ENCODE peak calls at places on chromosomes 7 and 10, in nine cellular contexts. One of them, this sample, is unnamed.

GRCh38 chr10:8163824-8164223 is 109.3 kb downstream of the GATA3 start:
- DNase-seq in heart left ventricle: no peak
- DNase-seq in A549: no peak
- DNase-seq in AG04450: no peak
- DNase-seq in left ventricle myocardium inferior: no peak
- DNase-seq in PC-9: no peak
- DNase-seq in ovary: no peak
- DNase-seq in upper lobe of left lung: no peak
- DNase-seq in CD8-positive, alpha-beta memory T cell: no peak
- DNase-seq in this sample: no peak

GRCh38 chr10:66564341-66564740 is 361.5 kb upstream of the LRRTM3 start:
- DNase-seq in heart left ventricle: no peak
- DNase-seq in A549: no peak
- DNase-seq in AG04450: no peak
- DNase-seq in left ventricle myocardium inferior: no peak
- DNase-seq in PC-9: no peak
- DNase-seq in ovary: no peak
- DNase-seq in upper lobe of left lung: no peak
- DNase-seq in CD8-positive, alpha-beta memory T cell: no peak
- DNase-seq in this sample: no peak

GRCh38 chr10:23643396-23643795 is 204.5 kb downstream of the OTUD1 start:
- DNase-seq in heart left ventricle: peak
- DNase-seq in A549: no peak
- DNase-seq in AG04450: no peak
- DNase-seq in left ventricle myocardium inferior: no peak
- DNase-seq in PC-9: no peak
- DNase-seq in ovary: no peak
- DNase-seq in upper lobe of left lung: no peak
- DNase-seq in CD8-positive, alpha-beta memory T cell: no peak
- DNase-seq in this sample: no peak

GRCh38 chr7:43700646-43701501 is 28.4 kb downstream of the COA1 start:
- DNase-seq in heart left ventricle: no peak
- DNase-seq in A549: peak
- DNase-seq in AG04450: no peak
- DNase-seq in left ventricle myocardium inferior: no peak
- DNase-seq in PC-9: no peak
- DNase-seq in ovary: no peak
- DNase-seq in upper lobe of left lung: no peak
- DNase-seq in CD8-positive, alpha-beta memory T cell: no peak
- DNase-seq in this sample: no peak

GRCh38 chr7:132410385-132410784 is 165.9 kb downstream of the PLXNA4 start:
- DNase-seq in heart left ventricle: peak
- DNase-seq in A549: no peak
- DNase-seq in AG04450: no peak
- DNase-seq in left ventricle myocardium inferior: no peak
- DNase-seq in PC-9: no peak
- DNase-seq in ovary: no peak
- DNase-seq in upper lobe of left lung: no peak
- DNase-seq in CD8-positive, alpha-beta memory T cell: no peak
- DNase-seq in this sample: no peak

GRCh38 chr7:124457841-124458240 is 307.8 kb downstream of the GPR37 start:
- DNase-seq in heart left ventricle: no peak
- DNase-seq in A549: no peak
- DNase-seq in AG04450: no peak
- DNase-seq in left ventricle myocardium inferior: no peak
- DNase-seq in PC-9: no peak
- DNase-seq in ovary: no peak
- DNase-seq in upper lobe of left lung: no peak
- DNase-seq in CD8-positive, alpha-beta memory T cell: no peak
- DNase-seq in this sample: no peak

GRCh38 chr10:43939939-43940810 is 291.5 kb upstream of the ZNF32 start:
- DNase-seq in heart left ventricle: no peak
- DNase-seq in A549: no peak
- DNase-seq in AG04450: peak
- DNase-seq in left ventricle myocardium inferior: no peak
- DNase-seq in PC-9: no peak
- DNase-seq in ovary: no peak
- DNase-seq in upper lobe of left lung: no peak
- DNase-seq in CD8-positive, alpha-beta memory T cell: no peak
- DNase-seq in this sample: no peak

GRCh38 chr10:36063396-36063795 is 421.3 kb upstream of the FZD8 start:
- DNase-seq in heart left ventricle: no peak
- DNase-seq in A549: no peak
- DNase-seq in AG04450: no peak
- DNase-seq in left ventricle myocardium inferior: no peak
- DNase-seq in PC-9: no peak
- DNase-seq in ovary: no peak
- DNase-seq in upper lobe of left lung: no peak
- DNase-seq in CD8-positive, alpha-beta memory T cell: no peak
- DNase-seq in this sample: no peak

GRCh38 chr10:80318742-80319141 is 29.3 kb upstream of the MAT1A start:
- DNase-seq in heart left ventricle: no peak
- DNase-seq in A549: no peak
- DNase-seq in AG04450: no peak
- DNase-seq in left ventricle myocardium inferior: no peak
- DNase-seq in PC-9: no peak
- DNase-seq in ovary: no peak
- DNase-seq in upper lobe of left lung: no peak
- DNase-seq in CD8-positive, alpha-beta memory T cell: no peak
- DNase-seq in this sample: peak

GRCh38 chr7:2383543-2384274 is 19.7 kb upstream of the CHST12 start:
- DNase-seq in heart left ventricle: no peak
- DNase-seq in A549: no peak
- DNase-seq in AG04450: no peak
- DNase-seq in left ventricle myocardium inferior: no peak
- DNase-seq in PC-9: no peak
- DNase-seq in ovary: no peak
- DNase-seq in upper lobe of left lung: peak
- DNase-seq in CD8-positive, alpha-beta memory T cell: no peak
- DNase-seq in this sample: no peak

GRCh38 chr7:149404396-149404795 is 56.5 kb downstream of the ZNF777 start:
- DNase-seq in heart left ventricle: no peak
- DNase-seq in A549: no peak
- DNase-seq in AG04450: no peak
- DNase-seq in left ventricle myocardium inferior: no peak
- DNase-seq in PC-9: no peak
- DNase-seq in ovary: no peak
- DNase-seq in upper lobe of left lung: peak
- DNase-seq in CD8-positive, alpha-beta memory T cell: no peak
- DNase-seq in this sample: no peak

GRCh38 chr10:126153686-126154628 is 234.3 kb downstream of the ADAM12 start:
- DNase-seq in heart left ventricle: no peak
- DNase-seq in A549: no peak
- DNase-seq in AG04450: no peak
- DNase-seq in left ventricle myocardium inferior: no peak
- DNase-seq in PC-9: no peak
- DNase-seq in ovary: no peak
- DNase-seq in upper lobe of left lung: no peak
- DNase-seq in CD8-positive, alpha-beta memory T cell: no peak
- DNase-seq in this sample: no peak

GRCh38 chr7:47290466-47290865 is 291.4 kb downstream of the TNS3 start:
- DNase-seq in heart left ventricle: no peak
- DNase-seq in A549: no peak
- DNase-seq in AG04450: no peak
- DNase-seq in left ventricle myocardium inferior: no peak
- DNase-seq in PC-9: no peak
- DNase-seq in ovary: no peak
- DNase-seq in upper lobe of left lung: no peak
- DNase-seq in CD8-positive, alpha-beta memory T cell: no peak
- DNase-seq in this sample: no peak

GRCh38 chr7:110373514-110374258 is 717.2 kb upstream of the LRRN3 start:
- DNase-seq in heart left ventricle: no peak
- DNase-seq in A549: no peak
- DNase-seq in AG04450: peak
- DNase-seq in left ventricle myocardium inferior: no peak
- DNase-seq in PC-9: no peak
- DNase-seq in ovary: no peak
- DNase-seq in upper lobe of left lung: no peak
- DNase-seq in CD8-positive, alpha-beta memory T cell: no peak
- DNase-seq in this sample: no peak

GRCh38 chr7:101857358-101857794 is 40.0 kb downstream of the CUX1 start:
- DNase-seq in heart left ventricle: no peak
- DNase-seq in A549: no peak
- DNase-seq in AG04450: no peak
- DNase-seq in left ventricle myocardium inferior: no peak
- DNase-seq in PC-9: no peak
- DNase-seq in ovary: no peak
- DNase-seq in upper lobe of left lung: no peak
- DNase-seq in CD8-positive, alpha-beta memory T cell: no peak
- DNase-seq in this sample: no peak
- H3K4me3 ChIP-seq in heart left ventricle: peak
- H3K4me3 ChIP-seq in A549: no peak
- H3K4me3 ChIP-seq in AG04450: no peak
- H3K4me3 ChIP-seq in left ventricle myocardium inferior: peak
- H3K4me3 ChIP-seq in PC-9: peak
- H3K4me3 ChIP-seq in ovary: no peak
- H3K4me3 ChIP-seq in upper lobe of left lung: peak
- H3K4me3 ChIP-seq in CD8-positive, alpha-beta memory T cell: peak
- H3K4me3 ChIP-seq in this sample: no peak

GRCh38 chr10:103855852-103856496 is 598 bp upstream of the SH3PXD2A start:
- DNase-seq in heart left ventricle: no peak
- DNase-seq in A549: no peak
- DNase-seq in AG04450: no peak
- DNase-seq in left ventricle myocardium inferior: no peak
- DNase-seq in PC-9: no peak
- DNase-seq in ovary: no peak
- DNase-seq in upper lobe of left lung: no peak
- DNase-seq in CD8-positive, alpha-beta memory T cell: no peak
- DNase-seq in this sample: peak
- H3K4me3 ChIP-seq in heart left ventricle: peak
- H3K4me3 ChIP-seq in A549: peak
- H3K4me3 ChIP-seq in AG04450: peak
- H3K4me3 ChIP-seq in left ventricle myocardium inferior: peak
- H3K4me3 ChIP-seq in PC-9: peak
- H3K4me3 ChIP-seq in ovary: peak
- H3K4me3 ChIP-seq in upper lobe of left lung: peak
- H3K4me3 ChIP-seq in CD8-positive, alpha-beta memory T cell: no peak
- H3K4me3 ChIP-seq in this sample: peak

GRCh38 chr10:102421645-102422585 is 1.3 kb downstream of the FBXL15 start:
- DNase-seq in heart left ventricle: no peak
- DNase-seq in A549: no peak
- DNase-seq in AG04450: no peak
- DNase-seq in left ventricle myocardium inferior: no peak
- DNase-seq in PC-9: peak
- DNase-seq in ovary: no peak
- DNase-seq in upper lobe of left lung: peak
- DNase-seq in CD8-positive, alpha-beta memory T cell: no peak
- DNase-seq in this sample: peak

GRCh38 chr10:102420810-102421644 is at the start of gene FBXL15:
- DNase-seq in heart left ventricle: peak
- DNase-seq in A549: peak
- DNase-seq in AG04450: peak
- DNase-seq in left ventricle myocardium inferior: peak
- DNase-seq in PC-9: peak
- DNase-seq in ovary: peak
- DNase-seq in upper lobe of left lung: peak
- DNase-seq in CD8-positive, alpha-beta memory T cell: peak
- DNase-seq in this sample: peak

GRCh38 chr10:102423372-102423968 is 2.8 kb downstream of the FBXL15 start:
- DNase-seq in heart left ventricle: no peak
- DNase-seq in A549: no peak
- DNase-seq in AG04450: no peak
- DNase-seq in left ventricle myocardium inferior: no peak
- DNase-seq in PC-9: no peak
- DNase-seq in ovary: no peak
- DNase-seq in upper lobe of left lung: no peak
- DNase-seq in CD8-positive, alpha-beta memory T cell: no peak
- DNase-seq in this sample: no peak

GRCh38 chr10:102424145-102424544 is 3.5 kb downstream of the FBXL15 start:
- DNase-seq in heart left ventricle: no peak
- DNase-seq in A549: no peak
- DNase-seq in AG04450: no peak
- DNase-seq in left ventricle myocardium inferior: no peak
- DNase-seq in PC-9: no peak
- DNase-seq in ovary: no peak
- DNase-seq in upper lobe of left lung: no peak
- DNase-seq in CD8-positive, alpha-beta memory T cell: no peak
- DNase-seq in this sample: no peak

GRCh38 chr10:102422586-102423129 is 2.0 kb downstream of the FBXL15 start:
- DNase-seq in heart left ventricle: peak
- DNase-seq in A549: peak
- DNase-seq in AG04450: no peak
- DNase-seq in left ventricle myocardium inferior: peak
- DNase-seq in PC-9: peak
- DNase-seq in ovary: peak
- DNase-seq in upper lobe of left lung: peak
- DNase-seq in CD8-positive, alpha-beta memory T cell: no peak
- DNase-seq in this sample: peak
- H3K4me3 ChIP-seq in heart left ventricle: peak
- H3K4me3 ChIP-seq in A549: peak
- H3K4me3 ChIP-seq in AG04450: peak
- H3K4me3 ChIP-seq in left ventricle myocardium inferior: peak
- H3K4me3 ChIP-seq in PC-9: peak
- H3K4me3 ChIP-seq in ovary: peak
- H3K4me3 ChIP-seq in upper lobe of left lung: peak
- H3K4me3 ChIP-seq in CD8-positive, alpha-beta memory T cell: peak
- H3K4me3 ChIP-seq in this sample: peak

DNA sequence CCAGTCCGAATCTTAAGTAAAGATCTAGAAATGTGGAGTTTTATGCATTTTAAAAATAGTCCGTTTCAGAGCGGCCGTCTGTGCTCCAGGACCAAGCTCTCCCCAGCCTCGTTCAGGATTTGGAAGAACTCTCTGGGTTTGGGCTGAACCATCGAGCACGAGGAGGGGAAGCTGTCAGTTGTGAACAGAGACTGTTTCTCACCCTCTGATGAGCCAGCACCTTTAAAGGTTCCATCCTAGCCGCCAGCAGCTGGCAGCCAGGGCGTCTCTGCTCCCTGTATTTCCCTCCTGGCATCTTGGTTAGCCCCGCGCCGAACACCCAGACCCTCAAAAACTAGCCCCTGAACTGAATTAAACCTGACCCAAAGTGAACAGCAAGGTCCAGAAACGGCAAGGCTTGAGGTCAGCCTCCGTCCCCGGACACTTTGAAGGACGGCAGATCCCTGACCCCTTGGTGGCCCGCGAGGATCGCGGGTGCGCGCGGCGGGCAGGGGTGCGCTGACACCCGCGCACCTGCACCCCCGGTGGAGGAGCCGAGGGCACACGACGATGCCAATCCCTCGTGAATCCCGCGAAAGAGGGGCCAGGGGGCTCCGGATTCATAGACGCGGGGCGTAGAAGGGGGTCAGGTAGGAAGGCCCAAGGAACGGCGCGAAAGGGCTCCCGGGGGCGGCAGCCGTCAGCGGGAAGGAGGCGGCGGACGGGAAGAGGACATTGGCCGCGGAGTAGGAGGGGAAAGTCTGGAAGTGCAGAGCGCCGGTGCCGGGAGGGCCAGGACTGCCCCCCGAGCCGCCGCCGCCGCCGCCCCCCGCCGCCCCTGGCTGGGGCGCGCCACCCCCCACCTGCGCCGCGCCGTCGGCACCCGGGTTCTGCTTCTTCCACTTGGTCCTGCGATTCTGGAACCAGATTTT is 2.8 kb downstream of the NKX1-2 start:
- DNase-seq in heart left ventricle: no peak
- DNase-seq in A549: no peak
- DNase-seq in AG04450: no peak
- DNase-seq in left ventricle myocardium inferior: no peak
- DNase-seq in PC-9: no peak
- DNase-seq in ovary: no peak
- DNase-seq in upper lobe of left lung: peak
- DNase-seq in CD8-positive, alpha-beta memory T cell: no peak
- DNase-seq in this sample: no peak
- H3K4me3 ChIP-seq in heart left ventricle: no peak
- H3K4me3 ChIP-seq in A549: no peak
- H3K4me3 ChIP-seq in AG04450: no peak
- H3K4me3 ChIP-seq in left ventricle myocardium inferior: peak
- H3K4me3 ChIP-seq in PC-9: no peak
- H3K4me3 ChIP-seq in ovary: no peak
- H3K4me3 ChIP-seq in upper lobe of left lung: no peak
- H3K4me3 ChIP-seq in CD8-positive, alpha-beta memory T cell: no peak
- H3K4me3 ChIP-seq in this sample: peak